ENCODE peak calls at places on chromosomes 13 and 19, in seven cellular contexts. G is hepatocyte; Y is neuronal stem cell; H is A549; I is HCT116; L is naive thymus-derived CD4-positive, alpha-beta T cell; D is CD4-positive, alpha-beta memory T cell. N is an unnamed sample.

GRCh38 chr13:73832203-73832602 is 302.0 kb downstream of the KLF12 start:
- DNase-seq in L (no peak), H (peak; percentile 6), Y (no peak), D (no peak), I (no peak), G (peak; percentile 26), N (no peak)

GRCh38 chr19:56507446-56508281 is at the start of gene ZNF471:
- DNase-seq in G (peak; percentile 96), H (peak; percentile 79), I (no peak), L (peak; percentile 82), D (peak; percentile 87), Y (peak; percentile 97), N (peak; percentile 83)

GRCh38 chr13:39105110-39105509 is 66.9 kb downstream of the NHLRC3 start:
- DNase-seq in I (no peak), L (no peak), H (no peak), D (no peak), Y (no peak), G (no peak), N (no peak)

GRCh38 chr19:7506385-7507328 is 9.2 kb upstream of the ZNF358 start:
- DNase-seq in Y (peak; percentile 77), I (peak; percentile 99), L (no peak), H (peak; percentile 99), D (peak; percentile 38), G (peak; percentile 64), N (no peak)

GRCh38 chr13:86856996-86857395 is 814.2 kb upstream of the SLITRK5 start:
- DNase-seq in D (no peak), G (no peak), Y (no peak), L (no peak), I (peak; percentile 47), H (no peak), N (no peak)

GRCh38 chr13:60286707-60287106 is 110.3 kb upstream of the TDRD3 start:
- DNase-seq in I (no peak), Y (no peak), H (no peak), D (no peak), L (no peak), G (no peak), N (no peak)

GRCh38 chr19:18450934-18451836 is 13.3 kb upstream of the ISYNA1 start:
- DNase-seq in L (peak; percentile 70), I (no peak), H (peak; percentile 64), G (peak; percentile 89), Y (peak; percentile 74), D (peak; percentile 80), N (peak; percentile 75)

GRCh38 chr19:35026418-35026817 is 3.9 kb upstream of the SCN1B start:
- DNase-seq in G (no peak), Y (no peak), L (no peak), H (no peak), I (no peak), D (no peak), N (no peak)

GRCh38 chr13:105220886-105221285 is 1314.6 kb downstream of the EFNB2 start:
- DNase-seq in H (no peak), I (no peak), Y (no peak), D (no peak), G (no peak), L (no peak), N (no peak)

GRCh38 chr13:35342440-35342839 is 134.0 kb downstream of the MAB21L1 start:
- DNase-seq in D (no peak), H (no peak), G (no peak), I (no peak), Y (no peak), L (no peak), N (no peak)

GRCh38 chr19:57171551-57172081 is 4.3 kb upstream of the DUXA start:
- DNase-seq in G (peak; percentile 76), H (no peak), D (peak; percentile 68), Y (peak; percentile 48), I (no peak), L (no peak), N (peak; percentile 30)

GRCh38 chr19:41311072-41311471 is 1.1 kb downstream of the CCDC97 start:
- DNase-seq in H (no peak), G (no peak), L (peak; percentile 8), D (no peak), I (no peak), Y (no peak), N (no peak)

GRCh38 chr13:77697208-77698103 is at the start of gene SLAIN1:
- DNase-seq in L (peak; percentile 90), Y (peak; percentile 85), D (peak; percentile 86), G (peak; percentile 87), H (peak; percentile 49), I (no peak), N (peak; percentile 85)

GRCh38 chr13:98405690-98406344 is 171.1 kb downstream of the STK24 start:
- DNase-seq in G (no peak), D (no peak), I (no peak), L (no peak), H (no peak), Y (no peak), N (no peak)

GRCh38 chr19:51830263-51830662 is 35.3 kb downstream of the FPR3 start:
- DNase-seq in G (no peak), H (no peak), I (no peak), L (no peak), Y (no peak), D (no peak), N (no peak)

GRCh38 chr19:3365447-3366103 is 808 bp upstream of the NFIC start:
- DNase-seq in Y (no peak), H (peak; percentile 79), L (no peak), G (no peak), I (peak; percentile 40), D (no peak), N (no peak)

DNA sequence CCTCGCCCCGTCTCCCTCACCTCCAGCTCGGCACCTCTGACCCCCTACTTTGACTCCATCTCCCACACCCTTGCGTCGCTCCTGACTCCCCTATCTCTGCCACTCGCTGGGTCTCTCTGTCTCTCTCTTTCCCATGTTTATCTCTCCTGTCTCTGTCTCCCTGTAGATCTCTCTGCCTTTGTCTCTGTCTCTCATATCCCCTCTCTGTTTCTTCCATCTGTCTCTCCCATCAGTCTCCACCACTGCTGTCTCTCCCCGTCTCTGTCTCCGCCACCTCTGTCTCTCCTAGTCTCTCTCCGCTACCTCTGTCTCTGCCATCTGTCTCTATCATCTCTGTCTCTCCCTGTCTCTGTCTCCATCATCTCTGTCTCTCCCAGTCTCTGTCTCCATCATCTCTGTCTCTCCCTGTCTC is 12.4 kb upstream of the BBC3 start:
- DNase-seq in I (no peak), L (no peak), D (no peak), Y (no peak), H (no peak), G (no peak), N (no peak)
- H3K4me3 ChIP-seq in I (peak overlapping the region; percentile 52), L (peak overlapping the region; percentile 42), D (peak overlapping the region; percentile 21), Y (peak overlapping the region; percentile 49), H (peak overlapping the region; percentile 49), G (peak overlapping the region; percentile 5), N (peak overlapping the region; percentile 62)

DNA sequence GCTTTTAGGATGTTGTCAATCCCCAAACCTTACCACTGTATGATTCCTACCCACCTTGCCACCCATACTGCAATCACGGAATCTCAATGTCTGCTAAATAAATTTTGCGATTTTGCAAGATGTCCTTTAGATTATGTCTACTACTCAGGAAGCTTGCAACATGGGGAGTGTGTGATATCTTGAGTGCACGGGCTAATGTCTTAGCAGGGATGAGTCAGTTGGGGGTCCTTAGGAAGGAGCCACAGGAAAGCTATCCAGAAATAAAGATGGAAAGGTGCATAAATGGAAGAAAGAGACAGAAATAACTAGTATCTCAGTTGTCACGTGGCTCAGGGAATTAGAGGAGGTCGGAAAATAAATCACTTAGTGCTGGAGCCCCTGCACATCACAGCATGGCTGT is 77.1 kb downstream of the NALCN start:
- DNase-seq in Y (no peak), G (no peak), I (no peak), D (no peak), H (no peak), L (no peak), N (no peak)
- H3K4me1 ChIP-seq in Y (peaks cover 3% of the 10 kb centered on the region), G (no peaks in the 10 kb centered on the region), I (no peaks in the 10 kb centered on the region), D (no peaks in the 10 kb centered on the region), H (no peaks in the 10 kb centered on the region), L (no peaks in the 10 kb centered on the region), N (no peaks in the 10 kb centered on the region)

GRCh38 chr19:45195764-45196163 is 17.2 kb downstream of the BLOC1S3 start:
- DNase-seq in G (no peak), Y (no peak), H (no peak), L (no peak), I (no peak), D (no peak), N (no peak)

GRCh38 chr19:45186509-45187334 is 8.1 kb downstream of the BLOC1S3 start:
- DNase-seq in I (no peak), H (peak; percentile 43), L (no peak), G (no peak), D (no peak), Y (no peak), N (no peak)

GRCh38 chr19:45187421-45188100 is 9.0 kb downstream of the BLOC1S3 start:
- DNase-seq in G (peak; percentile 61), H (no peak), I (no peak), D (peak; percentile 53), L (peak; percentile 31), Y (no peak), N (peak; percentile 65)

GRCh38 chr19:45189971-45190370 is 11.4 kb downstream of the BLOC1S3 start:
- DNase-seq in L (no peak), I (no peak), G (no peak), Y (no peak), H (no peak), D (no peak), N (no peak)

GRCh38 chr19:45191324-45191845 is 12.8 kb downstream of the BLOC1S3 start:
- DNase-seq in D (no peak), G (no peak), Y (no peak), H (no peak), L (no peak), I (no peak), N (no peak)
- H3K27ac ChIP-seq in D (no peak overlapping the region), G (no peak overlapping the region), Y (no peak overlapping the region), H (no peak overlapping the region), L (no peak overlapping the region), I (no peak overlapping the region), N (no peak overlapping the region)

GRCh38 chr19:38734426-38735256 is 9.6 kb downstream of the CAPN12 start:
- DNase-seq in G (peak; percentile 40), I (no peak), H (peak; percentile 65), Y (no peak), D (peak; percentile 40), L (no peak), N (no peak)

GRCh38 chr19:38735257-38735686 is 9.0 kb downstream of the CAPN12 start:
- DNase-seq in Y (no peak), G (peak; percentile 64), I (no peak), H (peak; percentile 63), L (peak; percentile 48), D (peak; percentile 53), N (peak; percentile 46)

GRCh38 chr19:38737297-38737865 is 6.9 kb downstream of the CAPN12 start:
- DNase-seq in Y (no peak), H (peak; percentile 13), G (peak; percentile 13), I (no peak), D (no peak), L (no peak), N (no peak)

GRCh38 chr19:38736413-38737280 is 7.6 kb downstream of the CAPN12 start:
- DNase-seq in H (peak; percentile 83), D (peak; percentile 42), L (peak; percentile 61), G (peak; percentile 93), Y (no peak), I (peak; percentile 48), N (peak; percentile 64)

GRCh38 chr19:38736036-38736412 is 8.2 kb downstream of the CAPN12 start:
- DNase-seq in H (peak; percentile 81), I (no peak), D (peak; percentile 61), Y (no peak), L (peak; percentile 61), G (peak; percentile 89), N (peak; percentile 64)
- H3K4me3 ChIP-seq in H (peak overlapping the region; percentile 49), I (peak overlapping the region; percentile 32), D (no peak overlapping the region), Y (no peak overlapping the region), L (peak overlapping the region; percentile 24), G (peak overlapping the region; percentile 29), N (no peak overlapping the region)

N was measured in CD4-positive, CD25-positive, alpha-beta regulatory T cell.